ENCODE peak calls at places on chromosomes 13 and 19, in nine cellular contexts. O is fibroblast of pulmonary artery; I is left lung; K is epithelial cell of proximal tubule; Q is foreskin fibroblast; P is neural progenitor cell; J is CD8-positive, alpha-beta T cell; Z is cardiac muscle cell; V is AG09309. E is an unnamed sample.

GRCh38 chr13:78131811-78132210 is 213.2 kb upstream of the EDNRB start:
- DNase-seq in O (peak), I (no peak), K (no peak), Q (no peak), P (no peak), J (no peak), Z (peak), V (no peak), E (no peak)

GRCh38 chr13:111460548-111461444 is 140.4 kb downstream of the TEX29 start:
- DNase-seq in O (peak), I (no peak), K (no peak), Q (peak), P (peak), J (no peak), Z (peak), V (peak), E (no peak)

GRCh38 chr19:29664753-29665214 is 477 bp upstream of the PLEKHF1 start:
- DNase-seq in O (no peak), I (no peak), K (no peak), Q (no peak), P (no peak), J (no peak), Z (no peak), V (no peak), E (no peak)

GRCh38 chr13:43936630-43937029 is 56.9 kb downstream of the LACC1 start:
- DNase-seq in O (no peak), I (no peak), K (no peak), Q (no peak), P (no peak), J (no peak), Z (no peak), V (no peak), E (no peak)

GRCh38 chr19:3033595-3034193 is 4.6 kb upstream of the TLE2 start:
- DNase-seq in O (no peak), I (no peak), K (no peak), Q (no peak), P (no peak), J (no peak), Z (no peak), V (no peak), E (no peak)

GRCh38 chr13:99256709-99257108 is 1.5 kb downstream of the GPR18 start:
- DNase-seq in O (peak), I (no peak), K (no peak), Q (peak), P (no peak), J (no peak), Z (peak), V (peak), E (no peak)

GRCh38 chr13:51330741-51331140 is 8.8 kb upstream of the SERPINE3 start:
- DNase-seq in O (peak), I (no peak), K (no peak), Q (no peak), P (no peak), J (no peak), Z (peak), V (peak), E (no peak)

GRCh38 chr19:28393574-28394336 is 819.2 kb downstream of the UQCRFS1 start:
- DNase-seq in O (no peak), I (no peak), K (no peak), Q (no peak), P (peak), J (no peak), Z (no peak), V (no peak), E (no peak)

GRCh38 chr13:38952827-38953226 is 37.8 kb downstream of the STOML3 start:
- DNase-seq in O (no peak), I (no peak), K (no peak), Q (no peak), P (no peak), J (no peak), Z (no peak), V (no peak), E (no peak)

GRCh38 chr19:32387701-32388392 is 17.7 kb upstream of the DPY19L3 start:
- DNase-seq in O (no peak), I (no peak), K (no peak), Q (peak), P (no peak), J (no peak), Z (peak), V (no peak), E (no peak)

GRCh38 chr19:12052057-12052570 is 647 bp downstream of the ZNF878 start:
- DNase-seq in O (no peak), I (no peak), K (no peak), Q (peak), P (no peak), J (no peak), Z (no peak), V (no peak), E (no peak)

GRCh38 chr13:64263285-64263684 is 2847.6 kb upstream of the PCDH20 start:
- DNase-seq in O (no peak), I (no peak), K (no peak), Q (no peak), P (no peak), J (no peak), Z (no peak), V (no peak), E (no peak)

GRCh38 chr13:110498765-110499164 is 62.8 kb downstream of the RAB20 start:
- DNase-seq in O (no peak), I (no peak), K (no peak), Q (no peak), P (no peak), J (no peak), Z (no peak), V (no peak), E (no peak)

GRCh38 chr13:75135325-75135825 is 346.6 kb downstream of the TBC1D4 start:
- DNase-seq in O (peak), I (no peak), K (no peak), Q (peak), P (no peak), J (no peak), Z (peak), V (peak), E (no peak)

GRCh38 chr19:41376241-41376997 is at the start of gene TMEM91:
- DNase-seq in O (peak), I (peak), K (no peak), Q (peak), P (peak), J (no peak), Z (peak), V (no peak), E (peak)

GRCh38 chr13:50693755-50694154 is 149.7 kb downstream of the DLEU7 start:
- DNase-seq in O (peak), I (no peak), K (no peak), Q (peak), P (peak), J (no peak), Z (peak), V (no peak), E (no peak)

GRCh38 chr13:28548872-28549271 is 53.9 kb upstream of the FLT1 start:
- DNase-seq in O (no peak), I (no peak), K (no peak), Q (no peak), P (peak), J (no peak), Z (no peak), V (no peak), E (no peak)

GRCh38 chr13:78022164-78022877 is 103.7 kb upstream of the EDNRB start:
- DNase-seq in O (peak), I (peak), K (peak), Q (peak), P (no peak), J (peak), Z (peak), V (no peak), E (no peak)

GRCh38 chr13:53422415-53422814 is 393.8 kb downstream of the OLFM4 start:
- DNase-seq in O (no peak), I (no peak), K (no peak), Q (no peak), P (no peak), J (no peak), Z (no peak), V (no peak), E (no peak)

GRCh38 chr19:30172643-30173242 is 199.4 kb upstream of the ZNF536 start:
- DNase-seq in O (no peak), I (no peak), K (no peak), Q (no peak), P (no peak), J (no peak), Z (no peak), V (no peak), E (no peak)

GRCh38 chr13:98848736-98849135 is 96.3 kb upstream of the SLC15A1 start:
- DNase-seq in O (no peak), I (no peak), K (no peak), Q (no peak), P (no peak), J (no peak), Z (no peak), V (no peak), E (no peak)

GRCh38 chr19:3108775-3109174 is 14.6 kb downstream of the GNA11 start:
- DNase-seq in O (peak), I (no peak), K (no peak), Q (peak), P (peak), J (peak), Z (peak), V (no peak), E (no peak)

GRCh38 chr13:113776231-113777125 is 17.5 kb downstream of the TMEM255B start:
- DNase-seq in O (no peak), I (no peak), K (no peak), Q (no peak), P (no peak), J (no peak), Z (no peak), V (no peak), E (no peak)

GRCh38 chr13:30671271-30671815 is 53.6 kb downstream of the USPL1 start:
- DNase-seq in O (no peak), I (no peak), K (no peak), Q (no peak), P (no peak), J (no peak), Z (no peak), V (no peak), E (no peak)

GRCh38 chr13:30676672-30677071 is 58.7 kb upstream of the ALOX5AP start:
- DNase-seq in O (peak), I (no peak), K (no peak), Q (peak), P (no peak), J (no peak), Z (peak), V (no peak), E (no peak)

GRCh38 chr13:30679483-30680330 is 55.6 kb upstream of the ALOX5AP start:
- DNase-seq in O (peak), I (no peak), K (no peak), Q (peak), P (peak), J (peak), Z (peak), V (no peak), E (no peak)

GRCh38 chr13:30668305-30668704 is 50.6 kb downstream of the USPL1 start:
- DNase-seq in O (no peak), I (no peak), K (no peak), Q (no peak), P (no peak), J (no peak), Z (no peak), V (no peak), E (no peak)

DNA sequence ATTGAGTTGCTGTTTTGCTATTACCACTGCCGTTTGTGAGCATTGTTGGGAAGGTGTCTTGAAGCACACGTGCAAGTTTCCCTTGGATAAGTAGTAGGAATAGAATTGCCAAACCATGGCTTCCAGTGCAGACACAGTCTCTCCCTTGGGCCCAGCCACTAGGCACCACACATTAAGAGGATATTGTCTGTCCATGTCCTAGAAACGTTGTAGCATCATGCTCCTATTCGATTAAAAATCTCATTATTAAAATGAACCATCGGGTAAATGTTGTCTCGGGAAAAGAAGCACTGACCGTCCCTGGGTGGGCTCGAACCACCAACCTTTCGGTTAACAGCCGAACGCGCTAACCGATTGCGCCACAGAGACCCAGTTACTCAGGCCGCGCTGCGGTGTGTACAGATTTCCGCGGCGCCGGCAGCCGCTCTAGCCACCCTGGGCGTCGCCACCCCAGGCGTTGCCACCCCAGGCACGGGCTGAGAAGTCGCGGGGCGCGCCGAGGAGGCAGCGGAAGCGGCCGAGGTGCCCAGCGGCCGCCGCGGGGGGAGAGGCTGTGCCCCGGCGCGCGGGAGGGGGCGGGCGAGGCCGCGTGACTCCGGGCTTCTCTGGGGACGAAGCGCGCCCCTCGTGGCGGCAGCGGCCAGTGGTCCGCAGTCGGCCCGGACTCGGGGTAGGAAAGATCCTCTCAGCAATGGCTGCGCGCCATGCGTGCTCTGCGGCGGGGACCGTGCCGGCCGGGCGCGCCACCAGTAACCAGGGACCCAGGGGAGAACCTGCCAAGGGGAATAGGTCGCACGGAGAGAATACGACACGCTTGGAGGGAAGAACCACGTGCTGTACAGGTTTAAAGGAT is 56.2 kb downstream of the USPL1 start:
- DNase-seq in O (peak), I (peak), K (no peak), Q (peak), P (peak), J (peak), Z (peak), V (peak), E (peak)
- TF ChIP-seq CTCF in O (peak), I (peak), K (peak), Q (peak), P (peak), J (no peak), Z (peak), V (peak), E (peak)

DNA sequence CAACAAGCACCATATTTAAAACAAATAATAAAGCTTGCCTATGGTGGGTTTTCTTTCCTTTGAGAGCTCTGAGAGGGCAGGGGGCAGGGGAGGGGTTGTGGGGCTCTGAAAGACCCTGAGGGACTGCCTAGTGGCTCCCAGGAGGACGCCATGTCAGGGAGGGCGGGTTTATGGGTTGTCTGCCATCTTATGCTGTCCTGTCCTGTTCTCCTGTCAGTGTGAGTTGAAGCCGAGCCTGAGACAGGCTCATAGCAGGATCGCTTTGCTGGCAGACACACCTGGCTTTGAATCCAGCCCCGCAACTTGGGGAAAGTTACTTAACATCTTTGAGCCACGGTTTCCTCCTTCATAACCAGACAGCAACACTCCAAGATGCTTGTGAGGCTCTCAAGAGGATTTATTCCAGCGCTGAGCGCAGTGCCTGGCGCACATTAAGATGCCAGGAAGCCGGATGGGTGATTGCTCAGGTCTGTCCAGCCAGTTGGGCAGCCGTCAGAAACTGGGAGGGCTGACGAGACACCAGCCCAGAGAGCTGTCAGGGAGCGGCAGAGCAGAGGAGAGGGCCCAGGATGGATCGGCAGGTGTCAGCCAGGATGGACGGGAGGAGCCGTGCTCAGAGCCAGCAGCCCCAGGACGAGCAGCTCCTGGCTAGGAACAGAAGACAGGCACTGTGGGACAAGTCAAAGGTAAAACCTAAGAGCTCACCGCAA is 36.8 kb upstream of the C1QTNF9 start:
- DNase-seq in O (no peak), I (peak), K (no peak), Q (no peak), P (no peak), J (no peak), Z (no peak), V (no peak), E (no peak)
- H3K4me3 ChIP-seq in O (peak), I (peak), K (peak), Q (peak), P (no peak), J (peak), Z (no peak), V (peak), E (peak)

GRCh38 chr19:8518536-8518935 is 4.6 kb upstream of the ZNF414 start:
- DNase-seq in O (no peak), I (no peak), K (no peak), Q (no peak), P (no peak), J (no peak), Z (no peak), V (no peak), E (no peak)
- TF ChIP-seq CTCF in O (no peak), I (no peak), K (no peak), Q (no peak), P (no peak), J (no peak), Z (no peak), V (no peak), E (no peak)

DNA sequence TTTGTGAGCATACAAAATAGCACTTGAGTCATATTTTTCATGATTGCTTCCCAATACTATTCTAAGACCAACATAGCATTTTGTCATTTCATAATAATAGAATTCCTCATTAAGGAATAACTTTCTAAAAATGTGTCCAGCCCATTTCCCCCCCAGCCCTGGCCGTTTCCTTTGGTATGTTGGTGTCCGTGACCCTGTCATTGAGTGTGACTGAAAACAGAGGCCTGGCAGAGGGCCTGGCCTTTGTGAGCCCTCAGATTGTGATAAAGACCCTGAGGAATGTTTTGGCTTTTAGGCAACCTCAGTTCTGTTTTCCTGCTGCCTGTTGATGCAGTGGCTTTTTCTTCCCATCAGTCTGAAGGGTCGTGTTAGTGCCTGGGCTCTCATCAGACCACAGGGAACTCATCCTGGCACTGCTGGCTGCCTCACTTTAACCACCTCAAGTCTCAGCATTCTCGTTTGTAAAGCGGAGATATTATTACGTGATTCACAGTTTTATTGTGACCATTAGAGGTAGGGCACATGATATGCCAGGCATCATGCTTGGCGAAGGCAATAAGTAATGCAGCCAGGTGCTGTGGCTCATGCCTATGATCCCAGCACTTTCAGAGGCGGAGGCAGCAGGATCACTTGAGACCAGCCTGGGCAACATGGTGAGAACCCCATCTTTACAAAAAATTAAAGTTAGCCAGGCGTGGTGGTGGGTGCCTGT is 13.8 kb downstream of the SPINT2 start:
- DNase-seq in O (peak), I (no peak), K (no peak), Q (peak), P (no peak), J (no peak), Z (peak), V (no peak), E (no peak)
- H3K4me3 ChIP-seq in O (no peak), I (no peak), K (no peak), Q (no peak), P (no peak), J (no peak), Z (no peak), V (no peak), E (no peak)

DNA sequence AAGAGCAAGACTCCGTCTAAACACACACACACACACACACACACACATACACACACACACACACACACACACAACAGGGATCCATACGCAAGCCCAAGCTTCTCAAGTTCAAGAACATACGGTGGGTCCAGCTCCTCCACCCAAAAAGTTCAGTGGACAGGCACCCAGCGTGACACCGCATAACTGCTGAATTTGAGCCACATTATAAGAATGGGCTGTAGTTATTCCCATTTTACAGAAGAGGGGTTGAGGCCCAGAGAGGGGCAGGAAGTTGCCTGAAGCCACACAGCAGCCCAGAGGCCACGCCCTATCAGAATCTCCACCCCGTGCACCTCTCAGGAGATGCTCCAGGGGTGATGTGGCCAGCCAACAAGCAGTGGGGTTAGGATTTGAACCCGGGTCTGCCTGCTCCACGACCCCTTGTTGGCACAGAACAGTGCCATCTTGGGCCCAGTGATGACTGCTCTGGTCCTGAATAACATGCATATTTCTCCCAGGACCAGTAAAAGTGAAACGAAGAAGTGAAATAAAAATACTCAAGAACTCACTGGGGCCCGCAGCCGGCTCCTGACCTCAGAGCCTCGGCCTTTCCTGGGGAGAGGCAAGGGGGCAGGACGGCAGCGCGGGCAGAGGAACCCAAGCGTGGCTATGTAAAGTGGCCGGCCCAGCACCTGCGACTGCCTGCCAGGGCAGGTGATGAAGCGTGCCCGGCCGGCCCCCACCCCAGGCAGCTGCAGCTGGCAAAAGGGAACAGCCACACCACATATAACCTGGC is 61.9 kb downstream of the AP1M1 start:
- DNase-seq in O (no peak), I (no peak), K (no peak), Q (no peak), P (no peak), J (no peak), Z (no peak), V (no peak), E (no peak)
- TF ChIP-seq CTCF in O (no peak), I (no peak), K (no peak), Q (no peak), P (no peak), J (no peak), Z (no peak), V (no peak), E (no peak)

GRCh38 chr19:17942582-17943283 is 9.9 kb downstream of the CCDC124 start:
- DNase-seq in O (no peak), I (no peak), K (no peak), Q (no peak), P (no peak), J (no peak), Z (no peak), V (no peak), E (no peak)
- H3K4me3 ChIP-seq in O (no peak), I (no peak), K (no peak), Q (no peak), P (no peak), J (no peak), Z (no peak), V (no peak), E (no peak)